ENCODE peak calls at places on chromosome 4, in nine cellular contexts. K, C, A, O, S, R, D, N and M are unnamed samples.
A peak's percentile ranks its signal among the peaks of the same experiment; 100 is the strongest.

GRCh38 chr4:165207016-165207430 is 338 bp upstream of the KLHL2 start:
- DNase-seq in K (peak; percentile 64), C (no peak), A (peak; percentile 62), O (no peak), S (no peak), R (no peak), D (peak; percentile 72), N (peak; percentile 10), M (no peak)

GRCh38 chr4:7273741-7274297 is 81.5 kb downstream of the SORCS2 start:
- DNase-seq in K (no peak), C (no peak), A (no peak), O (no peak), S (no peak), R (no peak), D (no peak), N (no peak), M (no peak)

GRCh38 chr4:84792366-84793301 is 173.9 kb downstream of the WDFY3 start:
- DNase-seq in K (no peak), C (peak; percentile 65), A (no peak), O (peak; percentile 62), S (no peak), R (no peak), D (no peak), N (no peak), M (no peak)

GRCh38 chr4:174672276-174672675 is 150.0 kb upstream of the HPGD start:
- DNase-seq in K (no peak), C (no peak), A (no peak), O (no peak), S (no peak), R (no peak), D (no peak), N (no peak), M (no peak)

GRCh38 chr4:81632581-81633247 is 161.0 kb upstream of the RASGEF1B start:
- DNase-seq in K (no peak), C (no peak), A (no peak), O (no peak), S (no peak), R (no peak), D (no peak), N (no peak), M (no peak)

GRCh38 chr4:140740422-140740821 is 15.8 kb downstream of the TBC1D9 start:
- DNase-seq in K (no peak), C (no peak), A (no peak), O (no peak), S (no peak), R (no peak), D (peak; percentile 24), N (no peak), M (no peak)

GRCh38 chr4:88211473-88212252 is 53.2 kb upstream of the ABCG2 start:
- DNase-seq in K (no peak), C (peak; percentile 45), A (no peak), O (peak; percentile 30), S (peak; percentile 51), R (peak; percentile 85), D (peak; percentile 69), N (peak; percentile 21), M (peak; percentile 38)

GRCh38 chr4:184444215-184444952 is 30.0 kb downstream of the IRF2 start:
- DNase-seq in K (no peak), C (no peak), A (no peak), O (no peak), S (no peak), R (no peak), D (no peak), N (no peak), M (no peak)

GRCh38 chr4:148515248-148515647 is 73.0 kb upstream of the NR3C2 start:
- DNase-seq in K (no peak), C (no peak), A (no peak), O (no peak), S (no peak), R (no peak), D (peak; percentile 94), N (no peak), M (no peak)

GRCh38 chr4:83613994-83614393 is 78.1 kb downstream of the GPAT3 start:
- DNase-seq in K (no peak), C (no peak), A (no peak), O (no peak), S (no peak), R (no peak), D (no peak), N (no peak), M (no peak)

GRCh38 chr4:83617371-83618021 is 81.6 kb downstream of the GPAT3 start:
- DNase-seq in K (no peak), C (no peak), A (no peak), O (no peak), S (no peak), R (no peak), D (no peak), N (no peak), M (no peak)

GRCh38 chr4:83616252-83616651 is 80.3 kb downstream of the GPAT3 start:
- DNase-seq in K (no peak), C (no peak), A (no peak), O (no peak), S (no peak), R (peak; percentile 28), D (no peak), N (no peak), M (no peak)

GRCh38 chr4:83618991-83619390 is 83.1 kb downstream of the GPAT3 start:
- DNase-seq in K (no peak), C (no peak), A (no peak), O (no peak), S (peak; percentile 80), R (no peak), D (peak; percentile 26), N (no peak), M (peak; percentile 46)

GRCh38 chr4:83618431-83618830 is 82.5 kb downstream of the GPAT3 start:
- DNase-seq in K (no peak), C (no peak), A (no peak), O (no peak), S (no peak), R (peak; percentile 23), D (peak; percentile 45), N (no peak), M (peak; percentile 65)
- TF ChIP-seq POLR2AphosphoS5 in K (no peak), C (no peak), A (peak; percentile 21), O (no peak), S (no peak), R (no peak), D (no peak), N (no peak), M (no peak)

GRCh38 chr4:15779789-15780188 is 1.7 kb downstream of the CD38 start:
- DNase-seq in K (no peak), C (no peak), A (no peak), O (no peak), S (no peak), R (no peak), D (no peak), N (no peak), M (no peak)

GRCh38 chr4:15777697-15778096 is 431 bp upstream of the CD38 start:
- DNase-seq in K (no peak), C (no peak), A (no peak), O (no peak), S (no peak), R (no peak), D (no peak), N (no peak), M (no peak)

GRCh38 chr4:15778191-15778741 is at the start of gene CD38:
- DNase-seq in K (peak; percentile 87), C (peak; percentile 78), A (peak; percentile 69), O (no peak), S (peak; percentile 61), R (peak; percentile 64), D (no peak), N (peak; percentile 49), M (no peak)

GRCh38 chr4:15778742-15779231 is 659 bp downstream of the CD38 start:
- DNase-seq in K (peak; percentile 91), C (no peak), A (peak; percentile 66), O (no peak), S (peak; percentile 85), R (peak; percentile 53), D (no peak), N (peak; percentile 43), M (no peak)

GRCh38 chr4:15779336-15779735 is 1.2 kb downstream of the CD38 start:
- DNase-seq in K (no peak), C (peak; percentile 73), A (peak; percentile 71), O (peak; percentile 47), S (peak; percentile 59), R (peak; percentile 81), D (peak; percentile 60), N (no peak), M (no peak)
- TF ChIP-seq POLR2AphosphoS5 in K (no peak), C (no peak), A (no peak), O (no peak), S (no peak), R (no peak), D (no peak), N (no peak), M (no peak)

GRCh38 chr4:3792813-3793212 is 26.6 kb downstream of the ADRA2C start:
- DNase-seq in K (no peak), C (peak; percentile 72), A (no peak), O (no peak), S (no peak), R (peak; percentile 91), D (no peak), N (no peak), M (no peak)
- TF ChIP-seq POLR2AphosphoS5 in K (no peak), C (no peak), A (no peak), O (no peak), S (no peak), R (no peak), D (no peak), N (no peak), M (no peak)

GRCh38 chr4:73438048-73438447 is 2.0 kb downstream of the AFP start:
- DNase-seq in K (no peak), C (no peak), A (no peak), O (no peak), S (no peak), R (no peak), D (no peak), N (no peak), M (no peak)

GRCh38 chr4:73439991-73440390 is 4.0 kb downstream of the AFP start:
- DNase-seq in K (no peak), C (no peak), A (no peak), O (no peak), S (no peak), R (no peak), D (no peak), N (no peak), M (no peak)

GRCh38 chr4:73439445-73439844 is 3.4 kb downstream of the AFP start:
- DNase-seq in K (no peak), C (no peak), A (no peak), O (no peak), S (no peak), R (no peak), D (no peak), N (no peak), M (no peak)

GRCh38 chr4:73437558-73437956 is 1.5 kb downstream of the AFP start:
- DNase-seq in K (no peak), C (no peak), A (no peak), O (no peak), S (no peak), R (no peak), D (no peak), N (no peak), M (no peak)

DNA sequence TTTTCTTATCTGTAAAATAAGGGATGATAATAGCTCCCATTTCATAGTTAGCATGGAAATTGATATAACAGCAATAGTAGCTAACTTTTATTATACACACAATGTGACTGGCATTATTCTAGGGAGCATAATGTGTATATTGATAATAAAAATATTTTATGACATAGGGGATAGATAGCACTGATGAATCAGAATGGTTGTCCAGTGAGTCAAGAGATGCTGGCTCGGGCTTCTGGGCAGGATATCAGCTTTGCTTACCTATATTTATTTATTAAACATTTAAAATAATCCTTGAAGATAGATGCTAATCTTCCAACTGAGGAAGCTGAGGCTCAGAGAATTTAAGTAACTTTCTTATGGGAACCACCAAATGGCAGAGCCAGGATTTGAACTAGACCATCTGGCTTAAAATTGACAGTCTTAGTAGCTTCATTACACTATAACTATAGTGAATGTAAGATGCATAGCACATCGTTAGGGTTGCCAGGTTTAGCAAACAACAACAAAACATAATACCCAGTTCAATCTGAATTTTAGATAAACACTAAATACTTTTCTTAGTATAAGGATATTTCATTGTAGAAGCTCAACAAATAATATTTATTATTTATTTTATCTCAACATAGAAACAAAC is 2.7 kb downstream of the AFP start:
- DNase-seq in K (no peak), C (no peak), A (no peak), O (no peak), S (no peak), R (no peak), D (no peak), N (no peak), M (no peak)
- TF ChIP-seq POLR2AphosphoS5 in K (no peak), C (no peak), A (no peak), O (no peak), S (no peak), R (no peak), D (no peak), N (no peak), M (no peak)